ENCODE peak calls at places on chromosomes 13 and 19, in five cellular contexts. T is T-cell, O is transverse colon, L is spleen, J is Right ventricle myocardium superior. I is an unnamed sample.

GRCh38 chr13:73168993-73169401 is 110.2 kb downstream of the KLF5 start:
- DNase-seq in T (no peak), O (peak), L (no peak), J (no peak), I (no peak)

GRCh38 chr19:37933965-37934364 is 27.0 kb downstream of the SIPA1L3 start:
- DNase-seq in T (no peak), O (no peak), L (peak), J (peak), I (peak)

GRCh38 chr13:52968074-52968700 is 60.4 kb upstream of the OLFM4 start:
- DNase-seq in T (peak), O (peak), L (peak), J (peak), I (peak)

GRCh38 chr19:17136026-17136425 is 60.4 kb downstream of the MYO9B start:
- DNase-seq in T (no peak), O (no peak), L (no peak), J (no peak), I (no peak)

GRCh38 chr19:29622191-29623070 is 16.3 kb downstream of the POP4 start:
- DNase-seq in T (no peak), O (peak), L (peak), J (no peak), I (peak)

GRCh38 chr19:52946322-52947310 is 16.1 kb downstream of the ZNF816 start:
- DNase-seq in T (no peak), O (peak), L (no peak), J (peak), I (peak)

GRCh38 chr19:41637484-41637883 is 10.6 kb upstream of the CEACAM4 start:
- DNase-seq in T (no peak), O (no peak), L (no peak), J (no peak), I (no peak)

GRCh38 chr19:49895566-49896297 is 955 bp downstream of the IL4I1 start:
- DNase-seq in T (no peak), O (no peak), L (no peak), J (no peak), I (no peak)

GRCh38 chr19:34475026-34475974 is 6.3 kb upstream of the WTIP start:
- DNase-seq in T (no peak), O (no peak), L (no peak), J (no peak), I (no peak)

GRCh38 chr19:6064016-6064702 is 46.1 kb downstream of the RFX2 start:
- DNase-seq in T (no peak), O (peak), L (no peak), J (no peak), I (no peak)

GRCh38 chr13:67493835-67494234 is 263.7 kb upstream of the PCDH9 start:
- DNase-seq in T (no peak), O (no peak), L (no peak), J (no peak), I (no peak)

GRCh38 chr19:38478273-38478971 is 44.9 kb downstream of the RYR1 start:
- DNase-seq in T (no peak), O (no peak), L (no peak), J (no peak), I (no peak)

GRCh38 chr13:20191902-20192469 is 752 bp downstream of the GJB2 start:
- DNase-seq in T (no peak), O (peak), L (no peak), J (no peak), I (no peak)